ENCODE peak calls at places on chromosomes 1 and 21, in five cellular contexts. One of them, this sample, is unnamed.

GRCh38 chr1:76254165-76255043 is 179.9 kb downstream of the ST6GALNAC3 start:
- DNase-seq in A549: no peak
- DNase-seq in K562: no peak
- DNase-seq in endothelial cell of umbilical vein: peak
- DNase-seq in GM12878: no peak
- DNase-seq in this sample: no peak

GRCh38 chr21:35611752-35612151 is 448.6 kb downstream of the SETD4 start:
- DNase-seq in A549: no peak
- DNase-seq in K562: no peak
- DNase-seq in endothelial cell of umbilical vein: no peak
- DNase-seq in GM12878: no peak
- DNase-seq in this sample: no peak

GRCh38 chr1:200518524-200518923 is 102.0 kb downstream of the KIF14 start:
- DNase-seq in A549: no peak
- DNase-seq in K562: no peak
- DNase-seq in endothelial cell of umbilical vein: no peak
- DNase-seq in GM12878: no peak
- DNase-seq in this sample: no peak

GRCh38 chr1:154170547-154171221 is 15.8 kb upstream of the NUP210L start:
- DNase-seq in A549: no peak
- DNase-seq in K562: no peak
- DNase-seq in endothelial cell of umbilical vein: no peak
- DNase-seq in GM12878: no peak
- DNase-seq in this sample: no peak

GRCh38 chr1:93552751-93553455 is 105.0 kb downstream of the FNBP1L start:
- DNase-seq in A549: no peak
- DNase-seq in K562: peak
- DNase-seq in endothelial cell of umbilical vein: peak
- DNase-seq in GM12878: no peak
- DNase-seq in this sample: peak

GRCh38 chr1:61486783-61487505 is 238.0 kb downstream of the TM2D1 start:
- DNase-seq in A549: no peak
- DNase-seq in K562: no peak
- DNase-seq in endothelial cell of umbilical vein: no peak
- DNase-seq in GM12878: no peak
- DNase-seq in this sample: no peak

GRCh38 chr1:223326776-223327175 is 37.2 kb downstream of the SUSD4 start:
- DNase-seq in A549: no peak
- DNase-seq in K562: no peak
- DNase-seq in endothelial cell of umbilical vein: no peak
- DNase-seq in GM12878: no peak
- DNase-seq in this sample: no peak

GRCh38 chr21:38126677-38127271 is 130.0 kb upstream of the KCNJ15 start:
- DNase-seq in A549: peak
- DNase-seq in K562: peak
- DNase-seq in endothelial cell of umbilical vein: peak
- DNase-seq in GM12878: no peak
- DNase-seq in this sample: peak

GRCh38 chr21:41746744-41747006 is 20.2 kb downstream of the RIPK4 start:
- DNase-seq in A549: no peak
- DNase-seq in K562: no peak
- DNase-seq in endothelial cell of umbilical vein: no peak
- DNase-seq in GM12878: no peak
- DNase-seq in this sample: peak

GRCh38 chr1:202805886-202806511 is 2.2 kb downstream of the KDM5B start:
- DNase-seq in A549: no peak
- DNase-seq in K562: peak
- DNase-seq in endothelial cell of umbilical vein: peak
- DNase-seq in GM12878: no peak
- DNase-seq in this sample: peak

GRCh38 chr1:18724001-18724411 is 93.4 kb downstream of the PAX7 start:
- DNase-seq in A549: no peak
- DNase-seq in K562: no peak
- DNase-seq in endothelial cell of umbilical vein: no peak
- DNase-seq in GM12878: no peak
- DNase-seq in this sample: no peak

GRCh38 chr1:47182681-47183235 is 7.1 kb downstream of the PDZK1IP1 start:
- DNase-seq in A549: no peak
- DNase-seq in K562: no peak
- DNase-seq in endothelial cell of umbilical vein: no peak
- DNase-seq in GM12878: no peak
- DNase-seq in this sample: no peak

GRCh38 chr1:154141240-154141639 is 13.6 kb downstream of the NUP210L start:
- DNase-seq in A549: no peak
- DNase-seq in K562: no peak
- DNase-seq in endothelial cell of umbilical vein: no peak
- DNase-seq in GM12878: no peak
- DNase-seq in this sample: no peak

GRCh38 chr1:169514566-169515270 is 29.0 kb upstream of the SLC19A2 start:
- DNase-seq in A549: no peak
- DNase-seq in K562: no peak
- DNase-seq in endothelial cell of umbilical vein: no peak
- DNase-seq in GM12878: no peak
- DNase-seq in this sample: no peak

GRCh38 chr1:86965012-86965826 is 50.8 kb downstream of the HS2ST1 start:
- DNase-seq in A549: peak
- DNase-seq in K562: peak
- DNase-seq in endothelial cell of umbilical vein: peak
- DNase-seq in GM12878: no peak
- DNase-seq in this sample: peak

GRCh38 chr1:241927321-241927720 is 30.2 kb upstream of the BECN2 start:
- DNase-seq in A549: no peak
- DNase-seq in K562: no peak
- DNase-seq in endothelial cell of umbilical vein: no peak
- DNase-seq in GM12878: no peak
- DNase-seq in this sample: no peak

GRCh38 chr1:168843950-168844349 is 114.9 kb upstream of the DPT start:
- DNase-seq in A549: no peak
- DNase-seq in K562: no peak
- DNase-seq in endothelial cell of umbilical vein: no peak
- DNase-seq in GM12878: no peak
- DNase-seq in this sample: no peak

GRCh38 chr1:205275133-205275532 is 46.4 kb downstream of the NUAK2 start:
- DNase-seq in A549: no peak
- DNase-seq in K562: no peak
- DNase-seq in endothelial cell of umbilical vein: no peak
- DNase-seq in GM12878: no peak
- DNase-seq in this sample: no peak

GRCh38 chr1:164689672-164690655 is 131.0 kb downstream of the PBX1 start:
- DNase-seq in A549: no peak
- DNase-seq in K562: peak
- DNase-seq in endothelial cell of umbilical vein: no peak
- DNase-seq in GM12878: no peak
- DNase-seq in this sample: no peak
- TF ChIP-seq MYC in A549: no peak
- TF ChIP-seq MYC in K562: no peak
- TF ChIP-seq MYC in endothelial cell of umbilical vein: no peak
- TF ChIP-seq MYC in GM12878: no peak
- TF ChIP-seq MYC in this sample: no peak

DNA sequence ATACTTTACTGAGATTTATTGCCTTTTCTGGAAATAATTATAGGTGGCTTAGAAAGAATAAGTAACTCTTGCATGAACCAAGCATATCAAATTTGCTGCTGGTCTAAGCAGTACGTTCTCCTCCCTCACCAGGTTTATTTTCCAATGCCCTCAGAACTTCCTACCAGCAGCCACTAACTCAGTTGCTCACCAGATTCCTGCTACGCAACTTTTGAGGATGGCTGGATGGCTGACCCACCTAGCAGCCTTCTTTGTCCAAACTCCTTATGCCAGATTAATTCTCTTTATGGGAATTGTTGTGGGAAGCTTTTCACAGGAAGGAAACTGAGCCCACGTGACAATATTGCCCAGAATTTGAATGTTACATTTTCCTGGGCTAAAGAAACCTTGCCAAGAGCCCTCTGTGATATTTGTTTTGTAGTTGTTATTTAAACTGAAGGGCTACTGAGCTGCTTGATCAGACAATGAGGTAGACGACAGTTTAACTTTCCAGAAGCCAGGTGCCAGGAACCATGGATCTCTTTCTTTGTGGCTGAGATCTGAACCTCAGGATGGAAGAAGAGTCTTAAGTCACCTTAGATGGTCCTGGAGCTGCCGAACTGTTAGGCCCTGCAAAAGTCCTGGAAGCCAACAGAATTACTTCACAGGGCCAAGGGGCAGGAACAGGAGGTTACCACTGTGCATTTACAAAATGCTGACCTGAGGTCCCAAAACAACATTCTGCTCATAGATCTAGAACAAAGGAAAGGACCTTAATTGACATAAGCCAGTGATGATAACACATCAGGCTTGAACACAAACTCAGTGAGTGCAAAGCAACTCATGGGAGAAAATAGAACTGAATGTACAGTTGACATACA is 85.5 kb upstream of the ATP1A1 start:
- DNase-seq in A549: no peak
- DNase-seq in K562: no peak
- DNase-seq in endothelial cell of umbilical vein: no peak
- DNase-seq in GM12878: no peak
- DNase-seq in this sample: no peak
- H3K4me3 ChIP-seq in A549: no peak
- H3K4me3 ChIP-seq in K562: no peak
- H3K4me3 ChIP-seq in endothelial cell of umbilical vein: no peak
- H3K4me3 ChIP-seq in GM12878: no peak
- H3K4me3 ChIP-seq in this sample: no peak

GRCh38 chr1:161736332-161736969 is 13.1 kb upstream of the DUSP12 start:
- DNase-seq in A549: no peak
- DNase-seq in K562: no peak
- DNase-seq in endothelial cell of umbilical vein: no peak
- DNase-seq in GM12878: no peak
- DNase-seq in this sample: no peak

GRCh38 chr1:161739865-161740566 is 9.6 kb upstream of the DUSP12 start:
- DNase-seq in A549: no peak
- DNase-seq in K562: no peak
- DNase-seq in endothelial cell of umbilical vein: no peak
- DNase-seq in GM12878: no peak
- DNase-seq in this sample: no peak

GRCh38 chr1:161740871-161741270 is 8.7 kb upstream of the DUSP12 start:
- DNase-seq in A549: no peak
- DNase-seq in K562: no peak
- DNase-seq in endothelial cell of umbilical vein: no peak
- DNase-seq in GM12878: no peak
- DNase-seq in this sample: no peak

GRCh38 chr1:161737625-161738024 is 12.0 kb upstream of the DUSP12 start:
- DNase-seq in A549: no peak
- DNase-seq in K562: no peak
- DNase-seq in endothelial cell of umbilical vein: no peak
- DNase-seq in GM12878: no peak
- DNase-seq in this sample: no peak

GRCh38 chr1:161738627-161739287 is 10.8 kb upstream of the DUSP12 start:
- DNase-seq in A549: peak
- DNase-seq in K562: peak
- DNase-seq in endothelial cell of umbilical vein: peak
- DNase-seq in GM12878: peak
- DNase-seq in this sample: peak
- TF ChIP-seq CTCF in A549: peak
- TF ChIP-seq CTCF in K562: peak
- TF ChIP-seq CTCF in endothelial cell of umbilical vein: peak
- TF ChIP-seq CTCF in GM12878: peak
- TF ChIP-seq CTCF in this sample: peak

GRCh38 chr1:45215485-45216199 is 9.2 kb upstream of the ZSWIM5 start:
- DNase-seq in A549: no peak
- DNase-seq in K562: no peak
- DNase-seq in endothelial cell of umbilical vein: no peak
- DNase-seq in GM12878: no peak
- DNase-seq in this sample: no peak

GRCh38 chr1:45211061-45211460 is 4.7 kb upstream of the ZSWIM5 start:
- DNase-seq in A549: no peak
- DNase-seq in K562: no peak
- DNase-seq in endothelial cell of umbilical vein: no peak
- DNase-seq in GM12878: no peak
- DNase-seq in this sample: no peak

GRCh38 chr1:45216861-45217260 is 10.5 kb upstream of the ZSWIM5 start:
- DNase-seq in A549: no peak
- DNase-seq in K562: no peak
- DNase-seq in endothelial cell of umbilical vein: no peak
- DNase-seq in GM12878: no peak
- DNase-seq in this sample: no peak

GRCh38 chr1:45213892-45214291 is 7.5 kb upstream of the ZSWIM5 start:
- DNase-seq in A549: no peak
- DNase-seq in K562: no peak
- DNase-seq in endothelial cell of umbilical vein: no peak
- DNase-seq in GM12878: no peak
- DNase-seq in this sample: no peak

DNA sequence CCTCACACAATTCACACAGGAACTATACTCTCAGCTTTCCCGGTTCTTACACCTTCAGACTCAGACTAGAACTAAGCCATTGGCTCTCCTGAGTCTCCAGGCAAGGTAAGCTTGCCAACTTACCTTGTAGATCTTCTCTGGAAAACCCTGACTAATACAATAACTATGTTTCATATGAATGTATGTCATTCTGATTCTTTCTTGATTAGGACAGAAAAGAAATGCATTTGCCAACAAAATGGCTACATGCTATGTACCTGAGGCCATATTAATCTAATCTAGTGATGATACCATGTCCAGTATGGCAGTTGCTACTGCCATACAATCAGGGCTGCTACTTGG is 9.8 kb upstream of the ZSWIM5 start:
- DNase-seq in A549: no peak
- DNase-seq in K562: no peak
- DNase-seq in endothelial cell of umbilical vein: no peak
- DNase-seq in GM12878: no peak
- DNase-seq in this sample: no peak
- TF ChIP-seq MYC in A549: no peak
- TF ChIP-seq MYC in K562: no peak
- TF ChIP-seq MYC in endothelial cell of umbilical vein: no peak
- TF ChIP-seq MYC in GM12878: no peak
- TF ChIP-seq MYC in this sample: no peak

DNA sequence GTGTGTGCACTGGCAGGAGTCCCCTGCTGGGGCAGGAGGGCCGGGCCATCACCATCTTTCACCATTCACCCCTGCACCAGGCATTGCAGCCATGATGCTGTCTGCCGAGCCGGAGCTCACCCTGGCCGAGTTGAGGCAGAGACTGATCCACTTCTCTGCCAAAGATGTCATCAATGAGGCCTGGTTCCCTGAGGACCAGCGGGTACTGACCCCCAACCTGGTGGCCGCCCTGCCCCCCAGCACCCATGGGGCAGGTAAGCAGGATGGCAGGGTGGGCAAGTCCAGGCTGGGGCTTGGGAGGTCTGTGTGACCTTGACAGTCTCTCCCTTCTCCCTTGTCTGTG is 18.6 kb downstream of the PCSK9 start:
- DNase-seq in A549: no peak
- DNase-seq in K562: no peak
- DNase-seq in endothelial cell of umbilical vein: no peak
- DNase-seq in GM12878: no peak
- DNase-seq in this sample: no peak
- H3K4me3 ChIP-seq in A549: no peak
- H3K4me3 ChIP-seq in K562: no peak
- H3K4me3 ChIP-seq in endothelial cell of umbilical vein: no peak
- H3K4me3 ChIP-seq in GM12878: no peak
- H3K4me3 ChIP-seq in this sample: no peak

This sample was measured in NB4.